ENCODE peak calls at places on chromosomes 13 and 19, in seven cellular contexts. K, L, Q, P, D, Y and F are unnamed samples.

GRCh38 chr13:30355405-30355741 is 48.0 kb upstream of the KATNAL1 start:
- DNase-seq in L (no peak), Y (peak), D (peak), K (peak), Q (no peak), P (no peak), F (no peak)

GRCh38 chr19:55345818-55346724 is 6.4 kb downstream of the KMT5C start:
- DNase-seq in P (no peak), K (no peak), L (peak), D (no peak), Q (no peak), Y (peak), F (no peak)

GRCh38 chr19:41000310-41000737 is 9.2 kb downstream of the CYP2B6 start:
- DNase-seq in L (peak), D (no peak), P (no peak), Y (no peak), K (no peak), Q (no peak), F (no peak)

GRCh38 chr13:41985788-41986508 is 25.0 kb upstream of the VWA8 start:
- DNase-seq in K (no peak), L (peak), D (no peak), P (no peak), Q (no peak), Y (peak), F (no peak)

GRCh38 chr13:46405457-46405856 is 18.4 kb upstream of the RUBCNL start:
- DNase-seq in D (no peak), Q (no peak), Y (no peak), K (no peak), P (no peak), L (no peak), F (no peak)

GRCh38 chr19:16861875-16862274 is 26.9 kb upstream of the F2RL3 start:
- DNase-seq in P (no peak), Q (no peak), L (no peak), D (no peak), Y (no peak), K (no peak), F (no peak)

GRCh38 chr13:97101912-97102311 is 107.6 kb upstream of the OXGR1 start:
- DNase-seq in K (no peak), D (no peak), P (no peak), L (no peak), Y (no peak), Q (no peak), F (no peak)

GRCh38 chr19:8149261-8150094 is at the start of gene FBN3:
- DNase-seq in Q (no peak), K (no peak), Y (peak), P (no peak), L (no peak), D (peak), F (no peak)

GRCh38 chr19:47035127-47035494 is 13.3 kb downstream of the TMEM160 start:
- DNase-seq in K (no peak), Q (peak), L (peak), D (no peak), Y (peak), P (no peak), F (no peak)

GRCh38 chr13:43159007-43159406 is 135.6 kb downstream of the DNAJC15 start:
- DNase-seq in Q (no peak), P (no peak), K (no peak), D (no peak), L (peak), Y (no peak), F (no peak)

GRCh38 chr13:70579941-70580340 is 471.7 kb upstream of the KLHL1 start:
- DNase-seq in L (no peak), P (no peak), Q (no peak), K (no peak), Y (no peak), D (no peak), F (no peak)

GRCh38 chr19:56097306-56097705 is 23.8 kb downstream of the ZNF787 start:
- DNase-seq in K (no peak), Q (no peak), P (no peak), D (no peak), Y (no peak), L (no peak), F (no peak)

GRCh38 chr13:89568746-89569145 is 1778.7 kb upstream of the MIR17HG start:
- DNase-seq in Q (no peak), L (no peak), P (no peak), Y (no peak), D (no peak), K (no peak), F (no peak)

GRCh38 chr19:45508931-45509691 is 1.8 kb downstream of the VASP start:
- DNase-seq in L (peak), Y (peak), K (peak), P (no peak), D (peak), Q (peak), F (no peak)

GRCh38 chr13:109737046-109737573 is 49.3 kb downstream of the IRS2 start:
- DNase-seq in P (no peak), Y (no peak), Q (no peak), K (no peak), L (no peak), D (peak), F (no peak)

GRCh38 chr13:109733550-109733949 is 52.8 kb downstream of the IRS2 start:
- DNase-seq in D (no peak), P (no peak), K (no peak), Y (no peak), L (no peak), Q (no peak), F (no peak)

GRCh38 chr13:109730832-109731335 is 55.5 kb downstream of the IRS2 start:
- DNase-seq in Y (no peak), K (no peak), D (no peak), Q (no peak), L (no peak), P (no peak), F (no peak)

GRCh38 chr13:109735567-109735966 is 50.8 kb downstream of the IRS2 start:
- DNase-seq in P (no peak), L (no peak), D (no peak), Q (no peak), Y (no peak), K (no peak), F (no peak)

GRCh38 chr13:109734002-109734785 is 52.2 kb downstream of the IRS2 start:
- DNase-seq in Q (no peak), P (no peak), Y (no peak), K (no peak), D (no peak), L (no peak), F (no peak)
- H3K27ac ChIP-seq in Q (no peak), P (no peak), Y (no peak), K (no peak), D (no peak), L (no peak), F (no peak)

GRCh38 chr19:2533686-2534085 is 57.8 kb downstream of the GADD45B start:
- DNase-seq in Q (no peak), D (no peak), L (no peak), K (no peak), P (no peak), Y (no peak), F (no peak)
- H3K27ac ChIP-seq in Q (no peak), D (no peak), L (peak), K (no peak), P (no peak), Y (no peak), F (peak)

GRCh38 chr19:10033614-10034013 is 20.3 kb downstream of the RDH8 start:
- DNase-seq in Y (no peak), L (no peak), Q (no peak), D (no peak), K (no peak), P (no peak), F (no peak)
- H3K27ac ChIP-seq in Y (no peak), L (no peak), Q (no peak), D (no peak), K (no peak), P (no peak), F (no peak)

GRCh38 chr13:55567721-55568625 is 1572.7 kb upstream of the PRR20A start:
- DNase-seq in D (no peak), Q (no peak), P (no peak), L (no peak), Y (no peak), K (no peak), F (no peak)
- H3K27ac ChIP-seq in D (no peak), Q (no peak), P (no peak), L (no peak), Y (no peak), K (no peak), F (no peak)

DNA sequence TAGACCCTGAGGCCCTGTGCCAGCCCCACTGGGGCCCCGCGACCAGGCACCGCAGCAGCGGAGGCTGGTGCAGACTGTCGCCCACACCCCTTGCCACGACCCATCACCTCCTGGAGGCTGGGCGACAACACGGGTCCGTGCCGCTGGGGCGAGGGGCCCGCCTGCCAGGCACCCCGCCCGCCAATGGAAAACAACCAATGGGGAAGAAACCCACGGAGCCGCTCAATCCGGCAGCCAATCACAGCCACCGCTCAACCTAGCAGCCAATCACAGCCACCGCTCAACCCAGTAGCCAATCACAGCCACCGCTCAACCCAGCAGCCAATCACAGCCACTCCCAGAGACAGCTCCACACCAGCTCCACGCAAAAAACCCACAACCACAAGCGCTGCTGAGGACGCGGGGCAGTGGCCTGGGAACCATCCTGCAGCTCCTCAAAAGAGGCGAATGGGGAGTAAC is 29.7 kb downstream of the GPX4 start:
- DNase-seq in Y (peak), K (peak), L (no peak), P (no peak), D (no peak), Q (peak), F (no peak)
- H3K27ac ChIP-seq in Y (no peak), K (peak), L (no peak), P (no peak), D (no peak), Q (peak), F (peak)

GRCh38 chr13:19864339-19865309 is 1.2 kb upstream of the ZMYM5 start:
- DNase-seq in D (peak), Q (peak), P (no peak), Y (peak), K (peak), L (peak), F (no peak)
- H3K27ac ChIP-seq in D (peak), Q (peak), P (peak), Y (peak), K (peak), L (peak), F (peak)

GRCh38 chr19:21568816-21569496 is 63.6 kb downstream of the ZNF429 start:
- DNase-seq in P (peak), Y (no peak), D (no peak), L (peak), Q (no peak), K (peak), F (peak)
- H3K27ac ChIP-seq in P (no peak), Y (no peak), D (no peak), L (peak), Q (no peak), K (peak), F (peak)